ENCODE peak calls at places on chromosomes 2 and 18, in eight cellular contexts. G is HepG2, D is HCT116, J is upper lobe of left lung, E is Panc1, H is GM23338, B is GM12878, K is K562. L is an unnamed sample.

GRCh38 chr2:11038641-11039040 is 116.6 kb upstream of the SLC66A3 start:
- ATAC-seq in G (no peak), D (no peak), J (no peak), E (no peak), H (no peak), B (no peak), K (no peak), L (no peak)

GRCh38 chr2:180175736-180176135 is 168.6 kb upstream of the CWC22 start:
- ATAC-seq in G (no peak), D (no peak), J (no peak), E (no peak), H (no peak), B (no peak), K (no peak), L (no peak)

GRCh38 chr2:106111882-106112571 is 82.1 kb downstream of the UXS1 start:
- ATAC-seq in G (no peak), D (no peak), J (no peak), E (no peak), H (no peak), B (no peak), K (no peak), L (no peak)

GRCh38 chr18:48564139-48564538 is 25.3 kb downstream of the CTIF start:
- ATAC-seq in G (peak), D (no peak), J (no peak), E (no peak), H (no peak), B (no peak), K (no peak), L (no peak)

GRCh38 chr2:195319548-195320415 is 337.2 kb upstream of the SLC39A10 start:
- ATAC-seq in G (no peak), D (no peak), J (no peak), E (no peak), H (no peak), B (no peak), K (no peak), L (no peak)

GRCh38 chr2:100321181-100321880 is 970 bp downstream of the LONRF2 start:
- ATAC-seq in G (peak), D (no peak), J (peak), E (peak), H (peak), B (no peak), K (peak), L (peak)

GRCh38 chr2:45020439-45020838 is 11.2 kb upstream of the SIX2 start:
- ATAC-seq in G (peak), D (peak), J (no peak), E (no peak), H (peak), B (no peak), K (no peak), L (no peak)

GRCh38 chr2:71498261-71498701 is 44.9 kb downstream of the DYSF start:
- ATAC-seq in G (no peak), D (peak), J (no peak), E (peak), H (no peak), B (no peak), K (no peak), L (no peak)

GRCh38 chr2:127609818-127610217 is 36.1 kb upstream of the GPR17 start:
- ATAC-seq in G (no peak), D (no peak), J (no peak), E (no peak), H (no peak), B (no peak), K (no peak), L (no peak)

GRCh38 chr2:136919682-136920081 is 154.3 kb downstream of the THSD7B start:
- ATAC-seq in G (no peak), D (no peak), J (no peak), E (no peak), H (no peak), B (no peak), K (no peak), L (no peak)

GRCh38 chr2:216882876-216883275 is 23.0 kb upstream of the TNP1 start:
- ATAC-seq in G (no peak), D (no peak), J (no peak), E (no peak), H (no peak), B (no peak), K (peak), L (no peak)

GRCh38 chr2:178315488-178315948 is 121.2 kb downstream of the OSBPL6 start:
- ATAC-seq in G (no peak), D (no peak), J (no peak), E (no peak), H (no peak), B (no peak), K (peak), L (no peak)

GRCh38 chr18:77129150-77129551 is 3.4 kb downstream of the MBP start:
- ATAC-seq in G (no peak), D (no peak), J (no peak), E (no peak), H (no peak), B (no peak), K (no peak), L (no peak)

GRCh38 chr2:12607971-12608370 is 108.8 kb upstream of the TRIB2 start:
- ATAC-seq in G (no peak), D (no peak), J (no peak), E (no peak), H (no peak), B (no peak), K (no peak), L (no peak)

GRCh38 chr18:45276878-45277277 is 338.4 kb upstream of the SLC14A2 start:
- ATAC-seq in G (no peak), D (no peak), J (no peak), E (no peak), H (no peak), B (no peak), K (no peak), L (no peak)

GRCh38 chr2:217611056-217611455 is 391.7 kb downstream of the TNS1 start:
- ATAC-seq in G (no peak), D (no peak), J (no peak), E (no peak), H (no peak), B (peak), K (no peak), L (no peak)

GRCh38 chr2:101442042-101442666 is 32.8 kb downstream of the RFX8 start:
- ATAC-seq in G (no peak), D (no peak), J (no peak), E (no peak), H (no peak), B (no peak), K (no peak), L (no peak)

GRCh38 chr18:79519751-79520472 is 124.2 kb downstream of the NFATC1 start:
- ATAC-seq in G (peak), D (no peak), J (no peak), E (no peak), H (peak), B (no peak), K (peak), L (no peak)

GRCh38 chr2:204885747-204886146 is 340.5 kb downstream of the PARD3B start:
- ATAC-seq in G (no peak), D (no peak), J (no peak), E (no peak), H (peak), B (no peak), K (peak), L (no peak)

GRCh38 chr18:34760444-34760843 is 50.3 kb downstream of the DTNA start:
- ATAC-seq in G (no peak), D (no peak), J (no peak), E (no peak), H (no peak), B (no peak), K (no peak), L (no peak)

GRCh38 chr2:221102896-221103688 is 469.0 kb downstream of the EPHA4 start:
- ATAC-seq in G (no peak), D (no peak), J (peak), E (no peak), H (no peak), B (peak), K (no peak), L (no peak)

GRCh38 chr2:100983684-100984310 is 18.3 kb upstream of the RPL31 start:
- ATAC-seq in G (peak), D (no peak), J (no peak), E (peak), H (peak), B (no peak), K (no peak), L (no peak)

GRCh38 chr2:224757934-224758548 is 41.9 kb upstream of the CCDC195 start:
- ATAC-seq in G (no peak), D (no peak), J (no peak), E (no peak), H (no peak), B (no peak), K (no peak), L (no peak)

GRCh38 chr2:122028371-122029102 is 273.1 kb downstream of the TSN start:
- ATAC-seq in G (no peak), D (no peak), J (no peak), E (peak), H (no peak), B (no peak), K (no peak), L (no peak)

GRCh38 chr2:230019742-230020141 is 49.0 kb downstream of the SLC16A14 start:
- ATAC-seq in G (no peak), D (no peak), J (no peak), E (no peak), H (no peak), B (no peak), K (no peak), L (no peak)

GRCh38 chr18:75264195-75264594 is 53.6 kb downstream of the TSHZ1 start:
- ATAC-seq in G (no peak), D (no peak), J (no peak), E (no peak), H (no peak), B (no peak), K (no peak), L (no peak)

GRCh38 chr18:76445741-76446232 is 49.3 kb downstream of the ZNF516 start:
- ATAC-seq in G (no peak), D (no peak), J (no peak), E (peak), H (no peak), B (no peak), K (no peak), L (no peak)

GRCh38 chr2:125561302-125561701 is 1094.7 kb upstream of the GYPC start:
- ATAC-seq in G (no peak), D (no peak), J (no peak), E (no peak), H (no peak), B (no peak), K (no peak), L (no peak)

GRCh38 chr18:48418409-48419267 is 9.5 kb upstream of the ZBTB7C start:
- ATAC-seq in G (no peak), D (no peak), J (no peak), E (no peak), H (no peak), B (no peak), K (no peak), L (no peak)

GRCh38 chr18:54436501-54436900 is 78.8 kb downstream of the C18orf54 start:
- ATAC-seq in G (no peak), D (no peak), J (no peak), E (no peak), H (no peak), B (no peak), K (no peak), L (no peak)

GRCh38 chr2:232852676-232853075 is 17.4 kb upstream of the SNORC start:
- ATAC-seq in G (no peak), D (no peak), J (no peak), E (no peak), H (no peak), B (no peak), K (no peak), L (no peak)

GRCh38 chr2:169011698-169012097 is 19.4 kb downstream of the ABCB11 start:
- ATAC-seq in G (no peak), D (peak), J (no peak), E (peak), H (no peak), B (no peak), K (no peak), L (no peak)

GRCh38 chr2:119704670-119705120 is 25.7 kb downstream of the TMEM177 start:
- ATAC-seq in G (no peak), D (no peak), J (no peak), E (no peak), H (no peak), B (peak), K (no peak), L (no peak)

GRCh38 chr2:191869178-191869577 is 22.3 kb upstream of the CAVIN2 start:
- ATAC-seq in G (peak), D (peak), J (no peak), E (no peak), H (peak), B (peak), K (peak), L (no peak)

GRCh38 chr2:65562890-65563289 is 130.5 kb upstream of the SPRED2 start:
- ATAC-seq in G (no peak), D (no peak), J (no peak), E (no peak), H (no peak), B (no peak), K (no peak), L (no peak)

GRCh38 chr2:11254100-11254536 is 90.3 kb downstream of the ROCK2 start:
- ATAC-seq in G (peak), D (no peak), J (no peak), E (no peak), H (no peak), B (no peak), K (no peak), L (no peak)

GRCh38 chr2:18690342-18690741 is 101.0 kb upstream of the NT5C1B start:
- ATAC-seq in G (peak), D (peak), J (no peak), E (no peak), H (peak), B (no peak), K (no peak), L (no peak)
- TF ChIP-seq CTCF in G (peak), D (peak), J (no peak), E (peak), H (peak), B (no peak), K (no peak), L (no peak)

GRCh38 chr18:28802546-28802945 is 625.6 kb upstream of the CDH2 start:
- ATAC-seq in G (no peak), D (no peak), J (no peak), E (no peak), H (no peak), B (no peak), K (no peak), L (no peak)
- TF ChIP-seq POLR2AphosphoS5 in G (no peak), D (no peak), J (no peak), E (no peak), H (no peak), B (no peak), K (no peak), L (no peak)

DNA sequence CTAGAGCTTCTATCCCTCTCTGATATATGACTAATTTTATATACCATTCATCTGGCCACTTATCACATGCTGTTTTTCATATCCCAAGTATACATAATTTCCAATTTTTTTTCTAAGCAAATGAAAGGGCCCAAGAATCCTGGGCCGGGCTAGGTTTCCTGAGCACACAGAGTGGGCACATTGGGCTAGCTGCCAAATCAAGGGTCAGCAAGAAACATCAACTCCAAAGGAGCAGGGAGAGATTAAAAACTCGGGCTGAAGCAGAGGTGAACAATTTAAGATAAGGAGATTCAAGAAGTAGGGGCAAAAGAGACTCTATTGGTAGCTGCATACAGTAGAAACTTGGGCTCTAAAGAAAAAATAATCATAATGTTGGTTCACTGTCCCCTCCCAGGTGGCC is 39.0 kb downstream of the OLA1 start:
- ATAC-seq in G (no peak), D (no peak), J (no peak), E (no peak), H (no peak), B (no peak), K (no peak), L (no peak)
- TF ChIP-seq CTCF in G (no peak), D (no peak), J (no peak), E (no peak), H (no peak), B (no peak), K (no peak), L (no peak)

GRCh38 chr2:61807036-61807757 is 46.7 kb downstream of the FAM161A start:
- ATAC-seq in G (no peak), D (no peak), J (no peak), E (no peak), H (no peak), B (peak), K (no peak), L (no peak)
- TF ChIP-seq POLR2AphosphoS5 in G (no peak), D (no peak), J (no peak), E (no peak), H (no peak), B (no peak), K (no peak), L (no peak)

DNA sequence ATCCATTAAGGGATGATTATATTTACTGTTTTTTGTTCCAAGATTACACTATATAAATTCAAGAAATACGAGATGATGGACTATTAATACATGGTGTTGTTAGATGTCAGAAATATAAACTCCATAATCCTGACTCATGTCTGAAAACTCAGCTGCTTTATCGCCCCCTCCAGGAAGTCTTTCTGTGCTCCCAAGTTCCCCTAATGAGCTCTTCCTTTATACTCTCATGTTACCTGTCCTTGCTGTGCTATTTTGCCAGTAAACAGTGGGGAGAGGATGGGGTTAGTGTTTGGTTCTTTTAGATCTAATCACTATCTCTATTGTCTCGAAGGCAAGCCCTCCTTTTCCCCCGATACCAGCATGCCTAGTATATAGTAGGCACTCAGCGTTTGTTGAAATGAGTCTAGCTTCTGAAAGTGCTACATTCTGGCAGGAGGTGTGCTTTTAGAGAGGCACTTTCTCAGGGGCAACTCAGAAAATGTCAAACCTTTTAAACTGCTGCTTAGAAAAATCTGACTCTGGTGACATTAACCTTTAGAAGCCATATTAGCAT is 21.4 kb upstream of the BARD1 start:
- ATAC-seq in G (peak), D (peak), J (no peak), E (no peak), H (peak), B (peak), K (peak), L (no peak)
- TF ChIP-seq CTCF in G (peak), D (peak), J (peak), E (peak), H (peak), B (peak), K (peak), L (no peak)

GRCh38 chr2:240458044-240458899 is 22.8 kb downstream of the GPC1 start:
- ATAC-seq in G (peak), D (no peak), J (no peak), E (no peak), H (no peak), B (no peak), K (no peak), L (no peak)
- TF ChIP-seq POLR2AphosphoS5 in G (no peak), D (no peak), J (no peak), E (no peak), H (no peak), B (no peak), K (no peak), L (no peak)

GRCh38 chr18:65206551-65207260 is 544.1 kb upstream of the CDH7 start:
- ATAC-seq in G (peak), D (no peak), J (peak), E (no peak), H (peak), B (peak), K (no peak), L (no peak)
- TF ChIP-seq CTCF in G (peak), D (no peak), J (no peak), E (peak), H (peak), B (peak), K (no peak), L (no peak)

DNA sequence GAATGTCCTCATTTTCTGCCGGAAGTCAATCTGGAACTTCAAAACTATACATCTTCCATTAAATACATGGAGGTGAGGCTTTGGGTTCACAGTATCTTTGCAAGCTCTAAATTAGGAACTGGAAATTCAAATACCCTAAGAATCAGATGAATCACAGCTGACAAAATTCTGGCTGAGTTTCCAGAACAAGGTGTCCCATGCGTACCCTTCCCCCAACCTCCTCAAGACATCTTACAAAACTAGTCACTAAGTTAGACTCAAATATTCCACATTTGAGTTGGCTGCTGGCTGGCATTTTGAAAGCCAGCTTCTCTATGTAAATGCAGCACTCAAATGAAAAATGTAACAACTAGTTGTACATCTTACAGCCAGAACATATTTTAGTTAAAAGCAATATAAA is 131.0 kb upstream of the ARL5A start:
- ATAC-seq in G (no peak), D (no peak), J (no peak), E (no peak), H (no peak), B (no peak), K (no peak), L (peak)
- TF ChIP-seq POLR2AphosphoS5 in G (no peak), D (no peak), J (no peak), E (no peak), H (no peak), B (no peak), K (no peak), L (peak)

L was measured in gastroesophageal sphincter.